ENCODE peak calls at places on chromosomes 13 and 19, in eight cellular contexts. O is NCI-H2081; I is brain pericyte; N is iris pigment epithelial cell; D is Peyer's patch; B is activated T-helper 9 cell treated with anti-CD3 and anti-CD28 coated beads, Interleukin-2, amount 50 U/mL, for 16 hours; U is stimulated activated effector memory CD8-positive, alpha-beta T cell treated with anti-CD3 and anti-CD28 coated beads, Interleukin-12 subunit alpha, Interleukin-12 subunit beta, amount 100 ng/mL, for 72 hours; M is pancreas. Q is an unnamed sample.

GRCh38 chr19:31378404-31378803 is 29.2 kb upstream of the TSHZ3 start:
- DNase-seq in O (no peak), I (no peak), N (peak), D (no peak), B (no peak), U (no peak), M (no peak), Q (no peak)

GRCh38 chr19:48819366-48819816 is 8.6 kb upstream of the BCAT2 start:
- DNase-seq in O (peak), I (peak), N (peak), D (no peak), B (no peak), U (no peak), M (peak), Q (no peak)

GRCh38 chr13:98563071-98563470 is 13.8 kb downstream of the STK24 start:
- DNase-seq in O (no peak), I (no peak), N (peak), D (peak), B (no peak), U (no peak), M (no peak), Q (peak)

GRCh38 chr13:47175172-47175806 is 278.4 kb upstream of the HTR2A start:
- DNase-seq in O (no peak), I (peak), N (peak), D (no peak), B (no peak), U (no peak), M (no peak), Q (no peak)

GRCh38 chr13:25468330-25469178 is 96.8 kb downstream of the ATP8A2 start:
- DNase-seq in O (peak), I (no peak), N (no peak), D (no peak), B (no peak), U (no peak), M (no peak), Q (no peak)

GRCh38 chr13:101655435-101655834 is 203.0 kb downstream of the ITGBL1 start:
- DNase-seq in O (no peak), I (no peak), N (no peak), D (no peak), B (no peak), U (no peak), M (no peak), Q (no peak)

GRCh38 chr19:3275068-3275582 is 50.7 kb downstream of the CELF5 start:
- DNase-seq in O (no peak), I (no peak), N (no peak), D (no peak), B (no peak), U (no peak), M (peak), Q (no peak)

GRCh38 chr19:32343550-32344262 is 1.7 kb upstream of the ZNF507 start:
- DNase-seq in O (no peak), I (no peak), N (no peak), D (no peak), B (no peak), U (no peak), M (no peak), Q (no peak)

GRCh38 chr19:45400192-45400591 is 4.7 kb downstream of the PPP1R13L start:
- DNase-seq in O (no peak), I (no peak), N (no peak), D (no peak), B (no peak), U (no peak), M (no peak), Q (no peak)

GRCh38 chr19:8489591-8490394 is 12.6 kb downstream of the PRAM1 start:
- DNase-seq in O (no peak), I (no peak), N (no peak), D (no peak), B (no peak), U (no peak), M (peak), Q (no peak)

GRCh38 chr13:85828094-85828684 is 29.0 kb upstream of the SLITRK6 start:
- DNase-seq in O (peak), I (no peak), N (peak), D (no peak), B (no peak), U (no peak), M (no peak), Q (no peak)

GRCh38 chr19:38028913-38029565 is 122.0 kb downstream of the SIPA1L3 start:
- DNase-seq in O (no peak), I (no peak), N (no peak), D (no peak), B (no peak), U (no peak), M (no peak), Q (no peak)

GRCh38 chr13:77584111-77584510 is 48.6 kb downstream of the SCEL start:
- DNase-seq in O (no peak), I (no peak), N (peak), D (no peak), B (no peak), U (no peak), M (no peak), Q (no peak)

GRCh38 chr19:29287061-29287460 is 74.1 kb upstream of the UQCRFS1 start:
- DNase-seq in O (no peak), I (no peak), N (no peak), D (no peak), B (no peak), U (no peak), M (peak), Q (no peak)

GRCh38 chr13:31699650-31700049 is 39.7 kb upstream of the RXFP2 start:
- DNase-seq in O (no peak), I (no peak), N (no peak), D (no peak), B (no peak), U (no peak), M (no peak), Q (no peak)

GRCh38 chr13:96958286-96958891 is 35.9 kb downstream of the OXGR1 start:
- DNase-seq in O (peak), I (no peak), N (peak), D (no peak), B (no peak), U (no peak), M (no peak), Q (no peak)

GRCh38 chr19:648305-648704 is 8.6 kb downstream of the FGF22 start:
- DNase-seq in O (no peak), I (no peak), N (no peak), D (no peak), B (no peak), U (no peak), M (no peak), Q (no peak)